ENCODE peak calls at places on chromosomes 6 and 20, in five cellular contexts. U is pancreas, J is ascending aorta, X is transverse colon, F is activated B cell treated with CpG ODN at 0.5 μM for 24 hours. W is an unnamed sample.

GRCh38 chr6:128335963-128336362 is 184.4 kb downstream of the PTPRK start:
- DNase-seq in U (no peak), F (no peak), J (no peak), X (no peak), W (no peak)

GRCh38 chr6:30601436-30601814 is 15.6 kb downstream of the PPP1R10 start:
- DNase-seq in U (no peak), F (no peak), J (no peak), X (no peak), W (no peak)

GRCh38 chr20:2005831-2006426 is 12.1 kb upstream of the PDYN start:
- DNase-seq in X (peak; percentile 63), J (no peak), U (peak; percentile 85), F (peak; percentile 40), W (no peak)

GRCh38 chr20:48921883-48922867 is 664 bp downstream of the ARFGEF2 start:
- DNase-seq in F (no peak), X (peak; percentile 67), U (peak; percentile 84), J (no peak), W (peak; percentile 43)

GRCh38 chr6:5827061-5828037 is 179.4 kb downstream of the NRN1 start:
- DNase-seq in J (no peak), F (no peak), X (no peak), U (no peak), W (no peak)

GRCh38 chr6:107841265-107841650 is 17.1 kb upstream of the SCML4 start:
- DNase-seq in U (no peak), F (no peak), J (no peak), X (no peak), W (no peak)

GRCh38 chr6:108897371-108897770 is 49.1 kb downstream of the ARMC2 start:
- DNase-seq in X (no peak), U (no peak), F (no peak), J (no peak), W (peak; percentile 48)

GRCh38 chr20:1333462-1334369 is 4.8 kb upstream of the SDCBP2 start:
- DNase-seq in J (no peak), U (no peak), F (peak; percentile 4), X (no peak), W (no peak)

GRCh38 chr6:156808287-156808686 is 31.1 kb downstream of the ARID1B start:
- DNase-seq in J (no peak), F (no peak), X (no peak), U (no peak), W (peak; percentile 43)

GRCh38 chr6:7255918-7256317 is 57.1 kb downstream of the SSR1 start:
- DNase-seq in U (no peak), X (no peak), J (no peak), F (no peak), W (no peak)

GRCh38 chr6:90484903-90485302 is 102.0 kb downstream of the MAP3K7 start:
- DNase-seq in X (no peak), F (no peak), J (no peak), U (no peak), W (no peak)

GRCh38 chr20:17835941-17836861 is 132.4 kb downstream of the SNX5 start:
- DNase-seq in U (no peak), F (no peak), X (peak; percentile 47), J (no peak), W (peak; percentile 29)

GRCh38 chr20:61399433-61399832 is 147.4 kb downstream of the CDH4 start:
- DNase-seq in U (no peak), F (no peak), X (no peak), J (no peak), W (no peak)

GRCh38 chr6:36314221-36315014 is 22.3 kb downstream of the BNIP5 start:
- DNase-seq in J (no peak), F (no peak), U (no peak), X (no peak), W (no peak)

GRCh38 chr6:36028088-36028886 is 679 bp downstream of the MAPK14 start:
- DNase-seq in U (peak; percentile 82), J (peak; percentile 10), F (no peak), X (peak; percentile 36), W (peak; percentile 38)

GRCh38 chr6:17031961-17032360 is 69.9 kb upstream of the STMND1 start:
- DNase-seq in J (no peak), F (no peak), X (no peak), U (no peak), W (no peak)

GRCh38 chr6:36724514-36725385 is 27.1 kb downstream of the RAB44 start:
- DNase-seq in X (peak; percentile 87), J (no peak), U (peak; percentile 84), F (no peak), W (peak; percentile 39)

GRCh38 chr20:4740774-4741431 is 19.2 kb downstream of the PRND start:
- DNase-seq in F (peak; percentile 48), X (peak; percentile 56), J (no peak), U (no peak), W (no peak)

GRCh38 chr6:97306946-97307345 is 23.9 kb upstream of the MMS22L start:
- DNase-seq in X (no peak), F (no peak), U (no peak), J (no peak), W (no peak)

GRCh38 chr6:100663219-100663863 is 198.6 kb upstream of the SIM1 start:
- DNase-seq in U (no peak), F (no peak), X (no peak), J (no peak), W (no peak)

GRCh38 chr6:167717867-167718266 is 108.8 kb upstream of the AFDN start:
- DNase-seq in F (no peak), U (no peak), J (no peak), X (no peak), W (no peak)

GRCh38 chr6:21264288-21264818 is 329.2 kb upstream of the SOX4 start:
- DNase-seq in U (no peak), X (no peak), J (no peak), F (no peak), W (no peak)

GRCh38 chr6:11931296-11932035 is 80.6 kb upstream of the HIVEP1 start:
- DNase-seq in U (no peak), J (no peak), X (no peak), F (no peak), W (no peak)

GRCh38 chr6:90110971-90111370 is 185.7 kb downstream of the BACH2 start:
- DNase-seq in X (no peak), U (no peak), F (no peak), J (no peak), W (no peak)

GRCh38 chr6:93369586-93370134 is 49.7 kb downstream of the EPHA7 start:
- DNase-seq in U (no peak), F (no peak), J (no peak), X (no peak), W (no peak)

GRCh38 chr6:158207452-158207788 is 39.3 kb downstream of the GTF2H5 start:
- DNase-seq in J (no peak), F (no peak), X (no peak), U (no peak), W (no peak)

GRCh38 chr20:23243791-23244190 is 106.8 kb upstream of the NXT1 start:
- DNase-seq in X (no peak), U (no peak), F (no peak), J (no peak), W (no peak)

GRCh38 chr20:19427913-19428800 is 215.7 kb downstream of the SLC24A3 start:
- DNase-seq in X (no peak), U (no peak), F (no peak), J (no peak), W (peak; percentile 24)

GRCh38 chr6:151914475-151914874 is 107.0 kb downstream of the ESR1 start:
- DNase-seq in F (no peak), J (no peak), X (no peak), U (no peak), W (no peak)

GRCh38 chr6:83474309-83474708 is 38.0 kb upstream of the PRSS35 start:
- DNase-seq in X (peak; percentile 11), J (no peak), F (no peak), U (no peak), W (peak; percentile 56)

GRCh38 chr20:46346770-46347169 is 38.5 kb upstream of the CDH22 start:
- DNase-seq in U (no peak), J (no peak), F (no peak), X (no peak), W (no peak)

GRCh38 chr20:31719644-31720485 is 2.8 kb downstream of the BCL2L1 start:
- DNase-seq in X (peak; percentile 42), F (no peak), J (no peak), U (no peak), W (no peak)

GRCh38 chr20:63087872-63088680 is 81.3 kb upstream of the BHLHE23 start:
- DNase-seq in X (peak; percentile 1), U (peak; percentile 35), J (no peak), F (no peak), W (no peak)

GRCh38 chr6:32255212-32256153 is 31.6 kb upstream of the NOTCH4 start:
- DNase-seq in F (peak; percentile 54), J (no peak), U (no peak), X (peak; percentile 55), W (peak; percentile 33)